ENCODE peak calls at places on chromosomes 1 and 21, in eight cellular contexts. L, W, G, I, X, D, B and H are unnamed samples.

GRCh38 chr1:19734472-19734999 is 65.2 kb downstream of the TMCO4 start:
- DNase-seq in L (no peak), W (no peak), X (no peak), G (no peak), D (no peak), I (no peak), B (no peak), H (no peak)

GRCh38 chr1:26378088-26378878 is 5.7 kb upstream of the ZNF683 start:
- DNase-seq in D (peak), B (peak), I (peak), X (peak), L (peak), G (peak), W (peak), H (peak)

GRCh38 chr1:32991386-32991785 is 26.8 kb upstream of the RNF19B start:
- DNase-seq in D (no peak), B (no peak), I (no peak), X (no peak), G (no peak), W (no peak), L (peak), H (no peak)

GRCh38 chr1:214328770-214329455 is 48.0 kb downstream of the SMYD2 start:
- DNase-seq in I (peak), G (peak), B (peak), L (peak), X (peak), D (no peak), W (peak), H (peak)

GRCh38 chr1:221327954-221328353 is 413.9 kb downstream of the DUSP10 start:
- DNase-seq in W (no peak), G (no peak), I (no peak), D (no peak), X (no peak), B (no peak), L (no peak), H (no peak)

GRCh38 chr1:53559854-53560571 is 100.8 kb downstream of the DMRTB1 start:
- DNase-seq in W (no peak), G (no peak), I (no peak), X (no peak), D (no peak), B (no peak), L (no peak), H (no peak)

GRCh38 chr1:19762175-19762779 is 37.4 kb downstream of the TMCO4 start:
- DNase-seq in B (no peak), D (no peak), G (peak), I (peak), X (peak), L (peak), W (peak), H (no peak)

GRCh38 chr21:37463083-37463780 is 96.7 kb downstream of the DYRK1A start:
- DNase-seq in L (peak), W (no peak), B (no peak), I (no peak), X (no peak), D (no peak), G (peak), H (no peak)

GRCh38 chr1:91152331-91152730 is 130.5 kb upstream of the ZNF644 start:
- DNase-seq in I (no peak), B (no peak), L (no peak), W (no peak), D (no peak), G (no peak), X (no peak), H (no peak)

GRCh38 chr1:23756676-23757075 is 13.4 kb downstream of the ELOA start:
- DNase-seq in D (no peak), G (peak), W (no peak), I (no peak), X (no peak), B (no peak), L (no peak), H (no peak)

GRCh38 chr1:155940993-155941844 is at the start of gene RXFP4:
- DNase-seq in W (no peak), X (no peak), B (no peak), D (no peak), L (no peak), G (no peak), I (no peak), H (no peak)

GRCh38 chr1:67377253-67377652 is 52.9 kb downstream of the SERBP1 start:
- DNase-seq in G (no peak), X (no peak), D (no peak), I (no peak), L (no peak), W (no peak), B (no peak), H (no peak)

GRCh38 chr1:152162826-152163463 is 3.9 kb upstream of the RPTN start:
- DNase-seq in X (no peak), W (no peak), B (no peak), L (no peak), I (no peak), D (no peak), G (peak), H (no peak)

GRCh38 chr1:182083851-182084486 is 22.5 kb upstream of the ZNF648 start:
- DNase-seq in G (no peak), X (no peak), L (no peak), I (no peak), D (no peak), W (no peak), B (no peak), H (no peak)

GRCh38 chr1:67564193-67564592 is 120.8 kb upstream of the GADD45A start:
- DNase-seq in G (no peak), W (no peak), D (no peak), B (no peak), X (no peak), L (peak), I (no peak), H (no peak)